ENCODE peak calls at places on chromosome 1, in five cellular contexts. F is stomach, V is breast epithelium, Y is heart left ventricle, A is upper lobe of left lung. H is an unnamed sample.

GRCh38 chr1:209249280-209249670 is 334.2 kb upstream of the CAMK1G start:
- DNase-seq in F (no peak), V (no peak), Y (no peak), A (no peak), H (no peak)

GRCh38 chr1:56585985-56586384 is 6.6 kb upstream of the PLPP3 start:
- DNase-seq in F (no peak), A (no peak), V (no peak), Y (no peak), H (no peak)

GRCh38 chr1:151606384-151606783 is 5.5 kb upstream of the SNX27 start:
- DNase-seq in Y (no peak), A (no peak), V (no peak), F (no peak), H (no peak)

GRCh38 chr1:230790026-230790425 is 42.8 kb downstream of the CAPN9 start:
- DNase-seq in F (no peak), Y (no peak), V (no peak), A (no peak), H (no peak)

GRCh38 chr1:56644941-56645662 is at the start of gene PRKAA2:
- DNase-seq in V (peak; percentile 53), Y (peak; percentile 48), F (peak; percentile 48), A (peak; percentile 91), H (peak; percentile 18)

GRCh38 chr1:53410691-53411090 is 48.5 kb upstream of the DMRTB1 start:
- DNase-seq in F (no peak), V (no peak), Y (no peak), A (no peak), H (no peak)

GRCh38 chr1:93640656-93641440 is 40.8 kb downstream of the BCAR3 start:
- DNase-seq in V (no peak), A (no peak), Y (no peak), F (no peak), H (no peak)

GRCh38 chr1:16167331-16168143 is 11.7 kb upstream of the EPHA2 start:
- DNase-seq in A (peak; percentile 91), V (no peak), F (peak; percentile 58), Y (peak; percentile 57), H (no peak)

GRCh38 chr1:1325288-1326074 is 879 bp downstream of the CPTP start:
- DNase-seq in Y (peak; percentile 74), A (no peak), V (peak; percentile 69), F (peak; percentile 80), H (peak; percentile 67)

GRCh38 chr1:91650764-91651163 is 150.1 kb downstream of the CDC7 start:
- DNase-seq in V (no peak), A (no peak), Y (peak; percentile 68), F (peak; percentile 26), H (peak; percentile 85)

GRCh38 chr1:219993554-219994433 is 52.5 kb downstream of the EPRS1 start:
- DNase-seq in Y (no peak), F (no peak), V (no peak), A (no peak), H (no peak)

GRCh38 chr1:171841931-171842723 is 829 bp downstream of the DNM3 start:
- DNase-seq in Y (peak; percentile 18), F (no peak), A (peak; percentile 83), V (no peak), H (no peak)

GRCh38 chr1:63590161-63590560 is 3.0 kb upstream of the PGM1 start:
- DNase-seq in V (no peak), Y (no peak), F (no peak), A (no peak), H (no peak)

GRCh38 chr1:231027136-231027925 is 12.7 kb downstream of the FAM89A start:
- DNase-seq in F (no peak), Y (no peak), V (no peak), A (no peak), H (no peak)

GRCh38 chr1:165257969-165258459 is 98.5 kb downstream of the LMX1A start:
- DNase-seq in Y (peak; percentile 65), F (peak; percentile 72), V (peak; percentile 68), A (no peak), H (peak; percentile 75)

GRCh38 chr1:210654176-210654786 is 325.6 kb downstream of the HHAT start:
- DNase-seq in A (no peak), F (no peak), Y (no peak), V (no peak), H (no peak)

GRCh38 chr1:224182057-224182865 is 779 bp upstream of the DEGS1 start:
- DNase-seq in V (no peak), Y (no peak), A (no peak), F (peak; percentile 35), H (no peak)

GRCh38 chr1:20167126-20167525 is 18.8 kb upstream of the UBXN10 start:
- DNase-seq in A (no peak), Y (no peak), F (no peak), V (no peak), H (no peak)

GRCh38 chr1:186681136-186681535 is 913 bp upstream of the PTGS2 start:
- DNase-seq in F (no peak), A (no peak), V (no peak), Y (no peak), H (no peak)

GRCh38 chr1:181390350-181391080 is 92.8 kb upstream of the CACNA1E start:
- DNase-seq in V (no peak), Y (no peak), A (no peak), F (no peak), H (no peak)

GRCh38 chr1:227318852-227319607 is 738 bp upstream of the CDC42BPA start:
- DNase-seq in A (no peak), F (peak; percentile 38), V (peak; percentile 71), Y (peak; percentile 44), H (peak; percentile 30)

GRCh38 chr1:197781998-197782718 is 6.9 kb upstream of the DENND1B start:
- DNase-seq in V (no peak), Y (no peak), A (no peak), F (no peak), H (no peak)

GRCh38 chr1:108612496-108612895 is 48.4 kb downstream of the HENMT1 start:
- DNase-seq in Y (no peak), V (no peak), F (no peak), A (no peak), H (no peak)

GRCh38 chr1:108609483-108610066 is 49.7 kb downstream of the EEIG2 start:
- DNase-seq in Y (peak; percentile 28), F (no peak), V (no peak), A (no peak), H (no peak)

GRCh38 chr1:108611984-108612383 is 48.9 kb downstream of the HENMT1 start:
- DNase-seq in A (no peak), Y (no peak), V (no peak), F (no peak), H (no peak)

GRCh38 chr1:108606478-108606877 is 46.6 kb downstream of the EEIG2 start:
- DNase-seq in Y (no peak), F (no peak), A (no peak), V (no peak), H (no peak)

DNA sequence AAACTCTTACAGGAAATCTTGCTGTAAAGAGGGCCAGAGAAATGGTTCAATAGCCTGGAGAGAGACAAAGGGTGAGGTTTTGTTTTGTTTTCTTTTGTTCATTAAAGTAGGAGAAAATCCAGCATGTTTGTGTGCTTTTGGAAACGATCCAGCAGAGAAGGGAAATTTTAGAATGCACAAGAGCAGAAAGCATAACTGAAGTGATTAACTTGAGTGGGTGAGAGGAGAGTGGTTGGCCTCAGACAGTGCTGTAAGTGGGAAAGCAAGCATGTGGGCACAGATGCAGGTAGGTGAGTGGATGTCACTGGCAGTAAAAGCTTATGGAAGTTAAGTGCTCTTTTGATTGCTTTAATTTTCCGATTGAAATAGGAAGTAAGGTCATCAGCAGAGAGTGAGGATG is 50.2 kb downstream of the EEIG2 start:
- DNase-seq in F (no peak), A (no peak), V (no peak), Y (no peak), H (no peak)
- H3K27me3 ChIP-seq in F (no peaks in the 10 kb centered on the region), A (no peaks in the 10 kb centered on the region), V (no peaks in the 10 kb centered on the region), Y (no peaks in the 10 kb centered on the region), H (no peaks in the 10 kb centered on the region)

DNA sequence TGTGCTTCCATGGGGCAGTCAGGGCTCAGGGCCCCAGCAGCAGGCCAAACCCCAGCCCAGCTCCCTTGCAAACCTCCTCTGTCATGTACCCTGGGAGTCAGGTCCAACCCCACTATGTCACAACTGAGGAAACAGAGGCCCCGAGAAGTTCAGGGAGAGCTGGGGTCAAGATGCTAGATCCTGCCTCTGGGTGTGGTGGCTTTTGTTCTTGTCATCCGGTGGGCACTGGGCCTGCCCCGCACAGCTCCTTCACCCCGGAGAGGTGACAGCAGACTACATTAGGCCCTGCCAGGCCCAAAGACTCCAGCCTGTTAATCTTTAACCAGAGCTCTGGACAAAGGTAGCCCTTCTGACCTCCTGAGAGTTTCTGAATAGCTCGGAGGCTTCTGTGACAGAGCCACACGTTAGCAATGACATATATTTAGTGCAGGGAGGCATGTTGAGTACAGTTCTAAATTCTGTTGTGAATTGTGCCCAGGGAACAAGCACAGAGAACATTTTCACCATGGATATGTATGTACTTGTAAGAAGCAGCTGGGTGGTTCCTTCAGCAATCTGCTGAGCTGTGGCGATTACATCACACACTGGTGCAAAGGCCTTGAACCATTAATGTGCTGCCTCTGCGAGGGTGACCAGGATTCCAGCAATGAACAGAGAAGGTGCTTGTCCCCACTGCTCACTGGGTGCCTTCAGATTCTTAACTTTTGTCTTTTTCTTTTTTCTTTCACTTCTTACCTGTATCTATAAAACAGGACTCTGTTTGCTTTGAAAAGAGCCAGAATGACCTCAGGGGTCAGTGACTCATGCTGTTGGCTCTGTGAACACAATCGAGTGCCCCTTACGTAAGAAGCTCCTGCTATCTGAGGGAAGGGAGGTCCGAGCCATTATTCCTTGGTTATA is 102.8 kb downstream of the RHOU start:
- DNase-seq in F (peak; percentile 80), A (peak; percentile 41), V (no peak), Y (no peak), H (no peak)
- TF ChIP-seq POLR2A in F (no peak), A (no peak), V (no peak), Y (no peak), H (no peak)

GRCh38 chr1:58249371-58249728 is 297.2 kb downstream of the OMA1 start:
- DNase-seq in V (no peak), F (no peak), Y (no peak), A (no peak), H (no peak)

GRCh38 chr1:58249729-58250586 is 296.6 kb downstream of the OMA1 start:
- DNase-seq in A (peak; percentile 79), V (no peak), F (no peak), Y (peak; percentile 28), H (no peak)

GRCh38 chr1:58250587-58250948 is 296.0 kb downstream of the OMA1 start:
- DNase-seq in F (no peak), Y (no peak), V (no peak), A (no peak), H (no peak)

GRCh38 chr1:58246549-58246948 is 300.0 kb downstream of the OMA1 start:
- DNase-seq in Y (no peak), F (no peak), V (no peak), A (no peak), H (no peak)

GRCh38 chr1:58248067-58248466 is 298.5 kb downstream of the OMA1 start:
- DNase-seq in A (no peak), F (no peak), V (no peak), Y (no peak), H (no peak)
- H3K4me3 ChIP-seq in A (no peak overlapping the region), F (no peak overlapping the region), V (no peak overlapping the region), Y (no peak overlapping the region), H (no peak overlapping the region)

GRCh38 chr1:39689214-39689613 is 2.0 kb downstream of the HPCAL4 start:
- DNase-seq in Y (no peak), F (no peak), V (no peak), A (no peak), H (no peak)

GRCh38 chr1:39690225-39690624 is 1.0 kb downstream of the HPCAL4 start:
- DNase-seq in Y (no peak), A (no peak), V (no peak), F (no peak), H (no peak)

GRCh38 chr1:39689635-39690034 is 1.6 kb downstream of the HPCAL4 start:
- DNase-seq in A (no peak), Y (no peak), F (no peak), V (no peak), H (no peak)

GRCh38 chr1:39687243-39687642 is 4.0 kb downstream of the HPCAL4 start:
- DNase-seq in A (no peak), V (no peak), Y (no peak), F (no peak), H (no peak)

GRCh38 chr1:39688706-39689105 is 2.5 kb downstream of the HPCAL4 start:
- DNase-seq in V (no peak), Y (no peak), A (no peak), F (no peak), H (no peak)
- H3K27me3 ChIP-seq in V (peaks cover 4% of the 10 kb centered on the region), Y (peaks cover 14% of the 10 kb centered on the region), A (no peaks in the 10 kb centered on the region), F (no peaks in the 10 kb centered on the region), H (peaks cover 11% of the 10 kb centered on the region)

H was measured in gastrocnemius medialis.